ENCODE peak calls at places on chromosomes 7 and 10, in eight cellular contexts. C is NCI-H510A; T is ACHN; S is HCEC 1CT; U is choroid plexus epithelial cell; G is NCI-H1092; R is activated CD4-positive, CD25-positive, alpha-beta regulatory T cell treated with anti-CD3 and anti-CD28 coated beads, Interleukin-2, amount 50 U/mL, for 16 hours; O is NCI-H1105. Y is an unnamed sample.
A peak's percentile ranks its signal among the peaks of the same experiment; 100 is the strongest.

GRCh38 chr10:97546441-97547340 is 25.9 kb upstream of the ANKRD2 start:
- DNase-seq in C (no peak), T (no peak), S (no peak), U (no peak), G (no peak), R (no peak), O (no peak), Y (no peak)

GRCh38 chr10:7400068-7400824 is 10.6 kb downstream of the SFMBT2 start:
- DNase-seq in C (no peak), T (no peak), S (no peak), U (no peak), G (no peak), R (no peak), O (no peak), Y (no peak)

GRCh38 chr7:38318803-38319416 is 45.5 kb upstream of the TARP start:
- DNase-seq in C (peak; percentile 22), T (peak; percentile 84), S (peak; percentile 61), U (peak; percentile 90), G (peak; percentile 45), R (no peak), O (peak; percentile 61), Y (peak; percentile 60)

GRCh38 chr7:129902788-129903422 is 49.9 kb downstream of the UBE2H start:
- DNase-seq in C (no peak), T (no peak), S (no peak), U (no peak), G (no peak), R (no peak), O (no peak), Y (no peak)

GRCh38 chr7:149866817-149867447 is 6.8 kb upstream of the ATP6V0E2 start:
- DNase-seq in C (no peak), T (no peak), S (peak; percentile 5), U (peak; percentile 92), G (no peak), R (no peak), O (no peak), Y (no peak)

GRCh38 chr10:61486251-61486650 is 33.1 kb upstream of the TMEM26 start:
- DNase-seq in C (no peak), T (no peak), S (no peak), U (peak; percentile 60), G (no peak), R (no peak), O (no peak), Y (no peak)

GRCh38 chr7:130210181-130210935 is 2.7 kb downstream of the SSMEM1 start:
- DNase-seq in C (no peak), T (no peak), S (peak; percentile 34), U (peak; percentile 69), G (no peak), R (no peak), O (no peak), Y (no peak)

GRCh38 chr10:131387018-131387529 is 75.6 kb upstream of the TCERG1L start:
- DNase-seq in C (no peak), T (no peak), S (no peak), U (no peak), G (no peak), R (no peak), O (no peak), Y (no peak)

GRCh38 chr7:95342642-95343252 is 18.4 kb upstream of the PON1 start:
- DNase-seq in C (no peak), T (no peak), S (no peak), U (peak; percentile 25), G (no peak), R (no peak), O (no peak), Y (no peak)

GRCh38 chr10:11527700-11528255 is 83.7 kb downstream of the USP6NL start:
- DNase-seq in C (no peak), T (no peak), S (no peak), U (peak; percentile 53), G (no peak), R (no peak), O (no peak), Y (no peak)

GRCh38 chr7:66921918-66922486 is 977 bp downstream of the TMEM248 start:
- DNase-seq in C (peak; percentile 7), T (peak; percentile 31), S (no peak), U (peak; percentile 30), G (no peak), R (no peak), O (no peak), Y (peak; percentile 2)

GRCh38 chr10:88966785-88967184 is 14.2 kb upstream of the ACTA2 start:
- DNase-seq in C (no peak), T (no peak), S (no peak), U (no peak), G (no peak), R (no peak), O (no peak), Y (no peak)

GRCh38 chr7:111082351-111082750 is 8.6 kb upstream of the LRRN3 start:
- DNase-seq in C (no peak), T (no peak), S (no peak), U (peak; percentile 65), G (no peak), R (no peak), O (no peak), Y (no peak)

GRCh38 chr7:132745510-132745909 is 169.2 kb upstream of the PLXNA4 start:
- DNase-seq in C (no peak), T (no peak), S (no peak), U (no peak), G (no peak), R (no peak), O (no peak), Y (no peak)

GRCh38 chr10:110852897-110853296 is 18.8 kb upstream of the PDCD4 start:
- DNase-seq in C (no peak), T (no peak), S (no peak), U (no peak), G (no peak), R (no peak), O (no peak), Y (no peak)

GRCh38 chr10:126913316-126913715 is 8.1 kb downstream of the DOCK1 start:
- DNase-seq in C (no peak), T (no peak), S (no peak), U (no peak), G (no peak), R (no peak), O (no peak), Y (no peak)

GRCh38 chr7:96118449-96119001 is 203.4 kb downstream of the SLC25A13 start:
- DNase-seq in C (no peak), T (no peak), S (no peak), U (peak; percentile 30), G (no peak), R (no peak), O (no peak), Y (peak; percentile 62)

GRCh38 chr7:74061840-74062539 is 21.6 kb upstream of the LIMK1 start:
- DNase-seq in C (no peak), T (peak; percentile 98), S (peak; percentile 96), U (peak; percentile 96), G (peak; percentile 66), R (peak; percentile 28), O (no peak), Y (peak; percentile 3)

GRCh38 chr7:139731802-139732470 is 45.9 kb downstream of the HIPK2 start:
- DNase-seq in C (no peak), T (peak; percentile 99), S (peak; percentile 88), U (peak; percentile 91), G (no peak), R (no peak), O (no peak), Y (no peak)

GRCh38 chr10:43120948-43121290 is 17.3 kb upstream of the CSGALNACT2 start:
- DNase-seq in C (no peak), T (no peak), S (no peak), U (no peak), G (no peak), R (no peak), O (no peak), Y (no peak)

GRCh38 chr7:101941481-101942383 is 124.3 kb downstream of the CUX1 start:
- DNase-seq in C (no peak), T (peak; percentile 58), S (peak; percentile 59), U (peak; percentile 71), G (no peak), R (no peak), O (no peak), Y (no peak)

GRCh38 chr10:105743343-105744056 is 1102.4 kb downstream of the SORCS3 start:
- DNase-seq in C (no peak), T (no peak), S (no peak), U (no peak), G (no peak), R (no peak), O (no peak), Y (no peak)

GRCh38 chr7:12054830-12055229 is 156.3 kb upstream of the TMEM106B start:
- DNase-seq in C (no peak), T (no peak), S (peak; percentile 52), U (no peak), G (no peak), R (no peak), O (no peak), Y (no peak)

GRCh38 chr10:130721971-130722370 is 585.8 kb downstream of the GLRX3 start:
- DNase-seq in C (no peak), T (no peak), S (no peak), U (no peak), G (no peak), R (no peak), O (no peak), Y (no peak)

GRCh38 chr10:132489053-132489703 is 48.4 kb upstream of the INPP5A start:
- DNase-seq in C (no peak), T (no peak), S (no peak), U (peak; percentile 80), G (no peak), R (no peak), O (no peak), Y (no peak)

GRCh38 chr7:44969701-44970494 is 8.9 kb downstream of the MYO1G start:
- DNase-seq in C (no peak), T (no peak), S (no peak), U (no peak), G (no peak), R (no peak), O (no peak), Y (no peak)

GRCh38 chr7:69598081-69598486 is at the start of gene AUTS2:
- DNase-seq in C (peak; percentile 74), T (peak; percentile 80), S (no peak), U (peak; percentile 82), G (peak; percentile 96), R (no peak), O (peak; percentile 78), Y (peak; percentile 96)

GRCh38 chr7:47710201-47710935 is 128.5 kb upstream of the TNS3 start:
- DNase-seq in C (no peak), T (no peak), S (no peak), U (peak; percentile 48), G (no peak), R (no peak), O (no peak), Y (no peak)

GRCh38 chr7:157664866-157665633 is 328.2 kb downstream of the DNAJB6 start:
- DNase-seq in C (no peak), T (no peak), S (no peak), U (no peak), G (no peak), R (no peak), O (no peak), Y (no peak)

GRCh38 chr7:151801782-151802468 is 75.0 kb downstream of the PRKAG2 start:
- DNase-seq in C (no peak), T (no peak), S (no peak), U (no peak), G (no peak), R (no peak), O (no peak), Y (no peak)

GRCh38 chr7:15476101-15476918 is 85.5 kb downstream of the AGMO start:
- DNase-seq in C (no peak), T (no peak), S (no peak), U (no peak), G (no peak), R (no peak), O (no peak), Y (no peak)

GRCh38 chr10:125095228-125095627 is 65.1 kb downstream of the CTBP2 start:
- DNase-seq in C (no peak), T (no peak), S (no peak), U (no peak), G (no peak), R (no peak), O (no peak), Y (no peak)

Y was measured in NCI-H2227 treated with DMSO at 0.1 percent for 48 hours.